ENCODE peak calls at places on chromosomes 2 and 18, in seven cellular contexts. One of them, this sample, is unnamed.

GRCh38 chr2:119760237-119760807 is 600 bp downstream of the PTPN4 start:
- DNase-seq in NCI-H460: no peak
- DNase-seq in coronary artery: no peak
- DNase-seq in cardiac fibroblast: no peak
- DNase-seq in SK-MEL-5: no peak
- DNase-seq in neural crest cell: no peak
- DNase-seq in naive thymus-derived CD4-positive, alpha-beta T cell: no peak
- DNase-seq in this sample: peak; percentile 28

GRCh38 chr2:11079131-11079824 is 76.0 kb upstream of the SLC66A3 start:
- DNase-seq in NCI-H460: no peak
- DNase-seq in coronary artery: no peak
- DNase-seq in cardiac fibroblast: no peak
- DNase-seq in SK-MEL-5: no peak
- DNase-seq in neural crest cell: no peak
- DNase-seq in naive thymus-derived CD4-positive, alpha-beta T cell: no peak
- DNase-seq in this sample: no peak

GRCh38 chr2:112603731-112604130 is 19.3 kb downstream of the CHCHD5 start:
- DNase-seq in NCI-H460: no peak
- DNase-seq in coronary artery: peak; percentile 11
- DNase-seq in cardiac fibroblast: no peak
- DNase-seq in SK-MEL-5: no peak
- DNase-seq in neural crest cell: no peak
- DNase-seq in naive thymus-derived CD4-positive, alpha-beta T cell: no peak
- DNase-seq in this sample: no peak

GRCh38 chr2:97546711-97547110 is 43.0 kb downstream of the ANKRD36B start:
- DNase-seq in NCI-H460: no peak
- DNase-seq in coronary artery: no peak
- DNase-seq in cardiac fibroblast: peak; percentile 3
- DNase-seq in SK-MEL-5: no peak
- DNase-seq in neural crest cell: no peak
- DNase-seq in naive thymus-derived CD4-positive, alpha-beta T cell: no peak
- DNase-seq in this sample: no peak

GRCh38 chr2:162155093-162155492 is 3.0 kb upstream of the GCG start:
- DNase-seq in NCI-H460: no peak
- DNase-seq in coronary artery: no peak
- DNase-seq in cardiac fibroblast: no peak
- DNase-seq in SK-MEL-5: no peak
- DNase-seq in neural crest cell: no peak
- DNase-seq in naive thymus-derived CD4-positive, alpha-beta T cell: no peak
- DNase-seq in this sample: no peak

GRCh38 chr2:27262379-27263286 is at the start of gene SLC30A3:
- DNase-seq in NCI-H460: peak; percentile 52
- DNase-seq in coronary artery: no peak
- DNase-seq in cardiac fibroblast: peak; percentile 39
- DNase-seq in SK-MEL-5: peak; percentile 39
- DNase-seq in neural crest cell: peak; percentile 33
- DNase-seq in naive thymus-derived CD4-positive, alpha-beta T cell: peak; percentile 50
- DNase-seq in this sample: peak; percentile 94

GRCh38 chr2:47641366-47641765 is 141.6 kb upstream of the MSH6 start:
- DNase-seq in NCI-H460: no peak
- DNase-seq in coronary artery: no peak
- DNase-seq in cardiac fibroblast: no peak
- DNase-seq in SK-MEL-5: no peak
- DNase-seq in neural crest cell: no peak
- DNase-seq in naive thymus-derived CD4-positive, alpha-beta T cell: no peak
- DNase-seq in this sample: no peak

GRCh38 chr2:191345788-191346187 is 100.6 kb downstream of the MYO1B start:
- DNase-seq in NCI-H460: no peak
- DNase-seq in coronary artery: no peak
- DNase-seq in cardiac fibroblast: peak; percentile 22
- DNase-seq in SK-MEL-5: no peak
- DNase-seq in neural crest cell: no peak
- DNase-seq in naive thymus-derived CD4-positive, alpha-beta T cell: no peak
- DNase-seq in this sample: no peak

GRCh38 chr2:12619975-12620374 is 96.8 kb upstream of the TRIB2 start:
- DNase-seq in NCI-H460: no peak
- DNase-seq in coronary artery: no peak
- DNase-seq in cardiac fibroblast: peak; percentile 84
- DNase-seq in SK-MEL-5: no peak
- DNase-seq in neural crest cell: no peak
- DNase-seq in naive thymus-derived CD4-positive, alpha-beta T cell: no peak
- DNase-seq in this sample: no peak

GRCh38 chr2:170582747-170583463 is 132.2 kb upstream of the SP5 start:
- DNase-seq in NCI-H460: no peak
- DNase-seq in coronary artery: no peak
- DNase-seq in cardiac fibroblast: no peak
- DNase-seq in SK-MEL-5: no peak
- DNase-seq in neural crest cell: no peak
- DNase-seq in naive thymus-derived CD4-positive, alpha-beta T cell: no peak
- DNase-seq in this sample: no peak

GRCh38 chr18:31206064-31206463 is 43.4 kb upstream of the DSC1 start:
- DNase-seq in NCI-H460: no peak
- DNase-seq in coronary artery: no peak
- DNase-seq in cardiac fibroblast: no peak
- DNase-seq in SK-MEL-5: no peak
- DNase-seq in neural crest cell: no peak
- DNase-seq in naive thymus-derived CD4-positive, alpha-beta T cell: no peak
- DNase-seq in this sample: no peak

GRCh38 chr2:205188516-205189138 is 493.7 kb upstream of the NRP2 start:
- DNase-seq in NCI-H460: no peak
- DNase-seq in coronary artery: no peak
- DNase-seq in cardiac fibroblast: peak; percentile 98
- DNase-seq in SK-MEL-5: no peak
- DNase-seq in neural crest cell: no peak
- DNase-seq in naive thymus-derived CD4-positive, alpha-beta T cell: no peak
- DNase-seq in this sample: no peak

GRCh38 chr2:203418271-203418670 is 90.1 kb downstream of the ABI2 start:
- DNase-seq in NCI-H460: no peak
- DNase-seq in coronary artery: no peak
- DNase-seq in cardiac fibroblast: no peak
- DNase-seq in SK-MEL-5: no peak
- DNase-seq in neural crest cell: no peak
- DNase-seq in naive thymus-derived CD4-positive, alpha-beta T cell: no peak
- DNase-seq in this sample: no peak

GRCh38 chr2:162821176-162821575 is 17.4 kb downstream of the KCNH7 start:
- DNase-seq in NCI-H460: no peak
- DNase-seq in coronary artery: no peak
- DNase-seq in cardiac fibroblast: no peak
- DNase-seq in SK-MEL-5: no peak
- DNase-seq in neural crest cell: no peak
- DNase-seq in naive thymus-derived CD4-positive, alpha-beta T cell: no peak
- DNase-seq in this sample: no peak

GRCh38 chr2:201432551-201433388 is 18.5 kb downstream of the TRAK2 start:
- DNase-seq in NCI-H460: no peak
- DNase-seq in coronary artery: no peak
- DNase-seq in cardiac fibroblast: peak; percentile 52
- DNase-seq in SK-MEL-5: no peak
- DNase-seq in neural crest cell: no peak
- DNase-seq in naive thymus-derived CD4-positive, alpha-beta T cell: no peak
- DNase-seq in this sample: no peak

GRCh38 chr2:240999001-240999791 is 778 bp downstream of the SNED1 start:
- DNase-seq in NCI-H460: no peak
- DNase-seq in coronary artery: peak; percentile 73
- DNase-seq in cardiac fibroblast: no peak
- DNase-seq in SK-MEL-5: no peak
- DNase-seq in neural crest cell: no peak
- DNase-seq in naive thymus-derived CD4-positive, alpha-beta T cell: no peak
- DNase-seq in this sample: no peak

GRCh38 chr2:114550895-114551793 is 108.7 kb downstream of the DPP10 start:
- DNase-seq in NCI-H460: peak; percentile 54
- DNase-seq in coronary artery: no peak
- DNase-seq in cardiac fibroblast: peak; percentile 60
- DNase-seq in SK-MEL-5: peak; percentile 72
- DNase-seq in neural crest cell: peak; percentile 42
- DNase-seq in naive thymus-derived CD4-positive, alpha-beta T cell: no peak
- DNase-seq in this sample: peak; percentile 30

GRCh38 chr2:46025683-46026082 is 271.5 kb upstream of the EPAS1 start:
- DNase-seq in NCI-H460: no peak
- DNase-seq in coronary artery: no peak
- DNase-seq in cardiac fibroblast: no peak
- DNase-seq in SK-MEL-5: no peak
- DNase-seq in neural crest cell: no peak
- DNase-seq in naive thymus-derived CD4-positive, alpha-beta T cell: no peak
- DNase-seq in this sample: peak; percentile 34